ENCODE peak calls at places on chromosomes 1 and 21, in five cellular contexts. F is breast epithelium, Q is H1, H is psoas muscle, U is neural progenitor cell. S is an unnamed sample.

GRCh38 chr1:234969630-234970370 is 158.8 kb downstream of the TOMM20 start:
- DNase-seq in H (peak), F (no peak), Q (no peak), U (peak), S (peak)

GRCh38 chr1:226135709-226136108 is 50.8 kb downstream of the ACBD3 start:
- DNase-seq in Q (no peak), U (peak), H (no peak), F (no peak), S (peak)

GRCh38 chr1:65147424-65148177 is 402 bp upstream of the AK4 start:
- DNase-seq in U (peak), H (peak), F (peak), Q (no peak), S (peak)

GRCh38 chr1:239053269-239053668 is 333.1 kb upstream of the CHRM3 start:
- DNase-seq in H (no peak), F (no peak), U (no peak), Q (no peak), S (no peak)

GRCh38 chr1:2529776-2530500 is at the start of gene HES5:
- DNase-seq in Q (no peak), H (no peak), F (no peak), U (peak), S (no peak)

GRCh38 chr1:54407201-54407956 is 1.2 kb upstream of the SSBP3 start:
- DNase-seq in F (peak), Q (no peak), H (peak), U (peak), S (peak)

GRCh38 chr1:210123924-210124589 is 108.5 kb upstream of the SERTAD4 start:
- DNase-seq in F (no peak), Q (no peak), H (no peak), U (no peak), S (peak)

GRCh38 chr1:192809286-192810252 is 730 bp downstream of the RGS2 start:
- DNase-seq in Q (no peak), F (no peak), U (peak), H (peak), S (no peak)

GRCh38 chr1:150626150-150626549 is 3.3 kb downstream of the ENSA start:
- DNase-seq in U (no peak), F (no peak), Q (no peak), H (no peak), S (no peak)

GRCh38 chr1:63448741-63449140 is 74.3 kb downstream of the ITGB3BP start:
- DNase-seq in U (no peak), Q (no peak), H (no peak), F (no peak), S (no peak)

GRCh38 chr1:95086949-95087533 is 14.3 kb upstream of the ALG14 start:
- DNase-seq in F (no peak), Q (no peak), H (no peak), U (no peak), S (peak)
- H3K4me3 ChIP-seq in F (no peak), Q (no peak), H (peak), U (no peak), S (peak)

DNA sequence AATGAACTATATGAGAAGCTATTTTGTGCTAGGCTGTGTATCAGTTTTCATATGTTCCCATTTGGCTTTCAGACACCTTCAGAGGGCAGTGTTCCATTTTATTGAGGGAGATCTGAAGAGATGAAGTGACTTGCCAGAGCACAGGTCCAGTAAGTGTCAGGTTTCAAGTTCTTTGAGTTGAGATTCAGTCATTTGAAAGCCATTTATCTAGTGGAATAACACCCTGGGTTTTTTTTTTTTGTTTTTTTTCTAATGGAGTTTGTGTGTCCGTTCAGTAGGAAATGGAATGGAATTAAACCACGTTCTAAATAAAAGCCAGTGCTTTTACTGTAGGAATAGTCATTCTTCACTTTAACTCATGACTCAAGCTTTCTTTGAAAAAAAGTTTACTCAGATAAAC is 652.9 kb upstream of the USP24 start:
- DNase-seq in Q (no peak), H (no peak), F (no peak), U (peak), S (no peak)
- TF ChIP-seq CTCF in Q (no peak), H (peak), F (no peak), U (peak), S (peak)

GRCh38 chr1:20487236-20487590 is 1.2 kb upstream of the CAMK2N1 start:
- DNase-seq in Q (no peak), F (no peak), U (peak), H (no peak), S (peak)
- H3K4me3 ChIP-seq in Q (peak), F (no peak), U (peak), H (peak), S (no peak)

GRCh38 chr21:37268186-37268503 is 1.0 kb upstream of the VPS26C start:
- DNase-seq in U (no peak), H (no peak), Q (no peak), F (no peak), S (peak)

GRCh38 chr21:37266515-37267221 is 466 bp downstream of the VPS26C start:
- DNase-seq in F (no peak), Q (no peak), U (peak), H (peak), S (peak)

GRCh38 chr21:37269481-37269880 is 2.3 kb upstream of the VPS26C start:
- DNase-seq in U (no peak), Q (no peak), H (no peak), F (no peak), S (no peak)

GRCh38 chr21:37264808-37265207 is 2.3 kb downstream of the VPS26C start:
- DNase-seq in U (no peak), H (no peak), Q (no peak), F (no peak), S (no peak)

DNA sequence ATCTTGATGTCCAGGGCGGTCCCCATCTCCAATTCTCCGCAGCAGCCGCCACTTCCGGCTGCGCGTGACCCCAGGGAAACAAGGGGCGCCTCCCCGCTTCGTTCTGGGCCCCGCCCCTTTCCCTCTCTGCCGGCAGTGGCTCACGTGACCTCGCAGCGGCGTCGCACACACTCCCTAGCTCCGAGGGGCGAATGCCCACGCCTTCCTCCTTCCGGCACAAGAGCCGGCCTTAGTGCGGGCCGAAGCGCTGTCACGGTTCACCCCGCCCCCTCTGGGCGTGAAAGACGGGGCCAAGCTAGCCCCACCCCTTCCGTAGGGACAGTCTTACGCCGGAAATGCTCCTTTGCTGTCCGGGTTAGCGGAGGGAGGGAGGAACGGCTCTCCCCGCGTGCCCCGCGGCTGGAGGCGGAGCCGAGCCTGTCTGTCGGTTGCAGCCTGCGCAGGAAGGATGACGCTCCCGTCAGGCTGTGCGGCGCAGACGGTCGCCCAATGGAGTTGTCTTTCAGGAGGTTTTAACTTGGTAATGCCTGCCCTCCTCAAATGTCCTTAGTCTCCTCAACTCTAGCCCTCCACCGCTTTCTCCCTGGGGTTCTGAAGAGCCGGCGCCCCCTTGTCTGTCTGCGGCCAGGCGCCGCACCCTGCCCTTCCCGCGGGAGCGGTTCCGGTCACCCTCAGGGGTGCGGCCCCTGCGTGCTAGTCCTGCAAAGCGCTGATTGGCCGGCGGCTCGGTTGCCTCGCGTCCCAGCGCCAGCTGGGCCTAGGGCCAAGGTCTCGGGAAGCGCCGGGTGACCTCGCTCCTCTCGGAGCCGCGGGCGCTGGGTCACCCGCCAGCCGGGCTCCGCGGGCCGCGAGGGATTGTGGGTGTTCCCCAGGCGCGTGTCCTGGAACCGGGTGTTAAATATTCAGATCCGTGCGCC is at the start of gene VPS26C:
- DNase-seq in U (peak), F (peak), Q (peak), H (peak), S (peak)
- TF ChIP-seq CTCF in U (no peak), F (no peak), Q (no peak), H (no peak), S (no peak)

DNA sequence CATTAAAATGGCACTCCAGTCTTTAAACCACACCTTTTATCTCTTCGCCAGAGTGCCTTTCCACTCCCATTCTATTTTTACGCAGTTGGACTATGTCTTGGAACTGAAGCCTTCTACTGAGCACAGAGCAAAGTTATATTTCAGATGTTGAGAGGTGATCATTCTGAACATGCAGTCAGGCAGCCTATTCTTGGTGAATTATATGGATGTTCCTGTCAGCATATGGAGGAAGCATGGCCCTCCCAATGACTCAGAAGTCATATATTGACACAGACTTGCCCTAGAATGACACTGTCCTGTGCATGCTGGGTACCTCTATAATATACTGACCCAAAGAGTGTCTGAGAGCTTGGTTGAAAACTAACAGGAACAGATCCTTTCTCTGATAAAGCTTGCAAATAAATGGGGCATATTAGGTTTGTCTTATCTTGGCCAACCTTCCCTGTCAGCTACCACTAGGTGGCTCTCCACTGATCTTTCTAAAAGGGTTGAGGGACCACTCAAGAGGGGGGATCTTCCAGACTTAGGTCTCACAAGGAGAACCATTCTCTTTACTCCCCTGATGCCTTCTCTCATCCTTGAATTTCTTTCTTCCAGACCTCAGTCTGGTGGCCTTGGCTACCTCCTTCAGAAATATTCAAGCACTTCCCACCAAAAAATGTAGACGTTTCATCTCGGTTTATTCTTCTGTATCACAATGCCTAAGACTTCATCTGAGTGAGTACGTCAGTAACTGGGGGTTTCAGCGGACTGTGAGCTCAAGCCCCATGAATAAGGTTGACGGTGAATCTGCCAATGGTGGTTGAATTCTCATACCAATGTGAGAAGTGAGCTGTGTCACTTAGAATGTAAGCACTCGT is 11.8 kb upstream of the ALG14 start:
- DNase-seq in H (no peak), Q (peak), U (peak), F (no peak), S (no peak)
- H3K4me3 ChIP-seq in H (no peak), Q (no peak), U (no peak), F (no peak), S (no peak)

GRCh38 chr1:206735553-206736031 is 35.0 kb upstream of the IL19 start:
- DNase-seq in H (no peak), U (no peak), F (no peak), Q (no peak), S (peak)
- TF ChIP-seq CTCF in H (no peak), U (no peak), F (no peak), Q (no peak), S (no peak)

DNA sequence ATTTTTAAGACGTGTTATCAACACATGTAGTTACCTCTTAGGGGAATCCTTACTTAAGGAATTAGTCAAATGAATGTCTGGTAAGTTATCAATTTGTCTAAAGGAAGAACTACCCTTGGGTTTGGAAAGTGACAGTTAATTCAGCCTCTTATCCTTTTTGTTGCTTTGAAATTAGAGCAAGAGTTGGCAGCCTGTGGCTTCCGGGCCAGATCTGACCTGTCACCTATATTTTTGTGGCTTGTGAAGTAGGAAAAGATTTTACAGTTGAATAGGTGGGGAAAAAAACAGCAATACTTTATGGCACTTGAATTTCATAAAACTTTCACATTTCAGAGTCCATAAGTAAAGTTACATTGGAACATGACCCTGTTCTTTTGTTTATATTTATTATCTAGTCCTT is 5.5 kb downstream of the MRPS6 start:
- DNase-seq in H (no peak), F (no peak), Q (no peak), U (no peak), S (no peak)
- H3K4me3 ChIP-seq in H (peak), F (no peak), Q (no peak), U (no peak), S (no peak)

S was measured in osteoblast.